ENCODE peak calls at places on chromosomes 3 and 15, in six cellular contexts. P is AG09319, B is tibial nerve, G is body of pancreas, A is right atrium auricular region, C is psoas muscle. S is an unnamed sample.

GRCh38 chr3:36408146-36408545 is 27.8 kb downstream of the STAC start:
- DNase-seq in P (no peak), B (no peak), G (no peak), A (no peak), C (no peak), S (no peak)

GRCh38 chr3:128089135-128089534 is 34.5 kb downstream of the RUVBL1 start:
- DNase-seq in P (no peak), B (no peak), G (no peak), A (no peak), C (no peak), S (no peak)

GRCh38 chr3:111845996-111846395 is 13.1 kb upstream of the PHLDB2 start:
- DNase-seq in P (no peak), B (no peak), G (no peak), A (no peak), C (no peak), S (no peak)

GRCh38 chr3:64088408-64089136 is 65.3 kb upstream of the PSMD6 start:
- DNase-seq in P (no peak), B (no peak), G (no peak), A (no peak), C (no peak), S (no peak)

GRCh38 chr3:34011171-34012101 is 213.0 kb downstream of the PDCD6IP start:
- DNase-seq in P (no peak), B (no peak), G (no peak), A (no peak), C (no peak), S (no peak)

GRCh38 chr3:50862221-50862620 is 187.5 kb downstream of the DOCK3 start:
- DNase-seq in P (no peak), B (no peak), G (no peak), A (no peak), C (no peak), S (no peak)

GRCh38 chr3:161510510-161511260 is 14.1 kb downstream of the OTOL1 start:
- DNase-seq in P (no peak), B (no peak), G (no peak), A (no peak), C (no peak), S (no peak)

GRCh38 chr3:41569632-41570338 is 370.5 kb downstream of the CTNNB1 start:
- DNase-seq in P (no peak), B (no peak), G (no peak), A (no peak), C (no peak), S (no peak)

GRCh38 chr3:133759740-133760069 is 13.5 kb downstream of the TF start:
- DNase-seq in P (no peak), B (no peak), G (no peak), A (no peak), C (no peak), S (no peak)

GRCh38 chr3:148697311-148698189 is at the start of gene AGTR1:
- DNase-seq in P (no peak), B (peak; percentile 78), G (peak; percentile 54), A (peak; percentile 75), C (peak; percentile 91), S (no peak)

GRCh38 chr3:187750041-187750512 is 4.8 kb upstream of the BCL6 start:
- DNase-seq in P (no peak), B (no peak), G (peak; percentile 91), A (no peak), C (peak; percentile 73), S (no peak)

GRCh38 chr15:61879219-61879618 is 181.0 kb downstream of the VPS13C start:
- DNase-seq in P (no peak), B (no peak), G (no peak), A (no peak), C (no peak), S (no peak)

GRCh38 chr3:42752961-42753360 is 20.1 kb downstream of the CCDC13 start:
- DNase-seq in P (no peak), B (no peak), G (no peak), A (peak; percentile 51), C (no peak), S (no peak)

GRCh38 chr3:68249265-68249664 is 594.9 kb upstream of the SUCLG2 start:
- DNase-seq in P (no peak), B (no peak), G (no peak), A (no peak), C (no peak), S (no peak)

GRCh38 chr3:197907196-197907595 is 42.8 kb upstream of the RPL35A start:
- DNase-seq in P (no peak), B (no peak), G (no peak), A (no peak), C (no peak), S (no peak)

GRCh38 chr3:197901626-197902025 is 48.4 kb upstream of the RPL35A start:
- DNase-seq in P (no peak), B (no peak), G (no peak), A (no peak), C (peak; percentile 15), S (no peak)

GRCh38 chr3:197908957-197909701 is 40.9 kb upstream of the RPL35A start:
- DNase-seq in P (no peak), B (no peak), G (no peak), A (no peak), C (peak; percentile 33), S (no peak)

GRCh38 chr3:197906850-197907187 is 43.2 kb upstream of the RPL35A start:
- DNase-seq in P (no peak), B (no peak), G (no peak), A (no peak), C (no peak), S (no peak)

DNA sequence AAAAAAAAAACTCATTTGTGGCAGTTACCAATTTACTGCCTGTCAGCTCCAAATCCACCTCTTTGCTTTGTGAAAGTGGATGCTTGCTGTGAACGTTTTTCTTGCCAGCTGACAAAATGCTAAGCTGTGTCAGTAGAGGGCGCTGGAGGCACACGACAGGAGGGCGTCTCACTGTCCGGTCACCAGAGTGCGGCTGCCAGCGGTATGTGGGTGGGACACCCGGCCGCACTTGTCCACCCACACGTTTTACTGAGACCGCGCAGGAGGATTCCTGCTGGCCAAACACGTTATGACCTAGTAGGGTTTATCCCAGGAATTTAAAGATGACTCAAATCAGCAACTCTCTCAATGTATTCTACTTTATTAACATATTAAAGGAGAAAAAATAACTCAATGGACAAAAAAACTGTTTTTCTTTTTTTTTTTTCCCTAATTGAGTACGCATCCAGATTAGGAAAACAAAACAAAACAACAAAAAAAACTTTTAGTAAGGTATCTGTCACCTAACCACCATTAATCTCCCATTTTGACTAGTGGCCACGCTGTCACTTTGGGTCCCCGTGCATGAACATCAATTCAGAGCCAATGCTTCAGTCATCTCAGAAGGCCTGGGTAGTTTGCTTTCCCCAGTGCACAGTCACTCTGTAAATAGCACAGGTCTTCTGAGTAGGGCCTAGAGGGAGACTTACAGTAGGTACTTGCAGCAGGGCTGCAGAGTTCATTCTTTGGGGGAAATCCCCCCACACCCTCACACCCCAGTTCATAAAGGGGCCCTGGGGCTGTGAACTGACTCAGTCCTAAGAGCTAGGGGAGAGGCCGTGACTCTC is 43.8 kb upstream of the RPL35A start:
- DNase-seq in P (peak; percentile 81), B (peak; percentile 90), G (peak; percentile 87), A (peak; percentile 90), C (peak; percentile 92), S (peak; percentile 58)
- TF ChIP-seq CTCF in P (peak; percentile 94), B (peak; percentile 88), G (peak; percentile 89), A (peak; percentile 95), C (peak; percentile 92), S (peak; percentile 88)

DNA sequence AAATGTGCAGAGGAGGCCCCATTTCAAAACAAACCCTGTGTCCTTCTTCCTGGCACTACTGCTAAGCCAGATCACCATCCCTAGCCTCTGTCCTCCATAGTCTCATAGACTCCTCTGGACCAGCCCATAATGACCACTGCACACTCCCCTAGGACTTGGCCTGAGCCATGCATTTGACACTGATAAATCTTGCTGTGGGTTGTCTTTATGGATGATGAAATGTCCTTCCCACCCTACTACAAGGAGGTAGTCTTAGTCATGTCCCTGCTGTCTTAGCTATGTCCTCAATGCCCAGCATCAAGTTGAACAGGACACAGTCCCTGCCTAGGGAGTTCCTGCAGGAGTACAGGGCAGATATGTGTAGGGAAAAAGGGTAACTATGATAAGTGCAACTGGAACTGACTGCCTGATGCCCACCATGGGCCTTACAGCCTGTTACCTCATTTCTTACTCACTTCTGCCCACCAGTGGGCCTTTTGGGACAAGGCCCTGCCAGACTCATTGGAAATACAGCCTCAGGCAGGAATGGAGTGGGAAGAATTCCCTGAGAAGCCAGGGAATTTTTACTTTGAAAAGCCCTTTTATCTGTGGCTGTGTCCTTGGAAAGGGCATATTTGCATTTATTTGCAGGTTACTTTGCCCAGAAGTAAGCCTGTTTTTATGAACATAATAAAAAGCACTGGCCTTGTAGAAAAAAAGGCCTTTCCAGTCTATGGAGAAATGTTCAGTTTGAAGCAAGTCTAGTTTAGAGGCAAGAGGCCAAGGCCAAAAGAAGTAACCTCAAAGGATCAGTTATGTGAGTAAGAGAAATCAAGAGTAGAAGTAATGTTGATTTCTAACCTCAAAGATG is 199.6 kb upstream of the EIF1B start:
- DNase-seq in P (no peak), B (no peak), G (no peak), A (no peak), C (no peak), S (no peak)
- TF ChIP-seq CTCF in P (peak; percentile 51), B (no peak), G (peak; percentile 18), A (peak; percentile 31), C (no peak), S (no peak)

GRCh38 chr3:66983101-66983500 is 15.0 kb upstream of the KBTBD8 start:
- DNase-seq in P (no peak), B (no peak), G (no peak), A (no peak), C (no peak), S (no peak)
- TF ChIP-seq CTCF in P (no peak), B (no peak), G (no peak), A (no peak), C (no peak), S (no peak)

DNA sequence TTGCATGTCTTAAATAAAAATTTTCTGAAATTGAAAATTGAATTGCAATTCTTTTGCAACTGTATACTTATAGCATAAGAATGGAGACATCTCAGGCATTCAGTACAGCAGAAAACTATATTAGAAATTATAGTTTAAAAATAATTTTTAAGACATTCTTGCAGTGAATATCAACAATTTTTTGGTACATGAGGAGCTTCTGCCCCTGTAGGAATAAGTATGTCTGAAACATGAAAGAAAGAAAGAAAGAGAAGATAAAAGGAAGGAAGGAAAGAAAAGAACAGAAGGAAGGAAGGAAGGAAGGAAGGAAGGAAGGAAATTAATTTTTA is 165.0 kb downstream of the GMNC start:
- DNase-seq in P (no peak), B (no peak), G (no peak), A (no peak), C (no peak), S (no peak)
- TF ChIP-seq CTCF in P (no peak), B (no peak), G (no peak), A (no peak), C (no peak), S (no peak)

DNA sequence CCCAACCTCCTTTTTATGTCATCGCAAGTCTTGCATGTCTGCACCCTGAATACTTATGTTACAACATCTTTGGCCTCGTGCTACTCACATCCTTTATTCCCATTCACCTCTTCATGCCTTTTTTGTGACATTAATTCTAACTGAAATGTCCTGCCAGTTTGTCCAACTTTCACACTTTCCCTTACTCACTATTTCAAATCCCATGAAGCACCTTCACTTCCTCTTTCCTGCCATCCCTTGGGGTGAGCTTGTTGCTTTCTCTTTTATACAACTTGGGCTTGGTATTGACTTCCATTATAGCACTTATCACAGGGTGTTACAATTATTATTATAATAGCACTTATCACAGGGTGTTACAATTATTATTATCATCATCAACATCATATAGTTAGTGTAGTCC is 496.3 kb downstream of the NLGN1 start:
- DNase-seq in P (no peak), B (no peak), G (no peak), A (no peak), C (no peak), S (no peak)
- TF ChIP-seq CTCF in P (no peak), B (no peak), G (no peak), A (no peak), C (no peak), S (no peak)

S was measured in activated B cell treated with CpG ODN at 0.5 μM for 24 hours.